ENCODE peak calls at places on chromosome 19, in nine cellular contexts. N, M, W, J, E, F, A, I and R are unnamed samples.

GRCh38 chr19:1210227-1210538 is 4.6 kb downstream of the STK11 start:
- DNase-seq in N (no peak), M (peak), W (no peak), J (no peak), E (no peak), F (no peak), A (no peak), I (no peak), R (no peak)

GRCh38 chr19:32406161-32407003 is 812 bp downstream of the DPY19L3 start:
- DNase-seq in N (no peak), M (no peak), W (no peak), J (no peak), E (peak), F (no peak), A (no peak), I (no peak), R (no peak)

GRCh38 chr19:18109731-18110671 is 12.4 kb downstream of the MAST3 start:
- DNase-seq in N (peak), M (peak), W (peak), J (peak), E (peak), F (no peak), A (peak), I (peak), R (no peak)

GRCh38 chr19:30857966-30858490 is 485.8 kb downstream of the ZNF536 start:
- DNase-seq in N (no peak), M (no peak), W (no peak), J (no peak), E (no peak), F (no peak), A (no peak), I (no peak), R (no peak)

GRCh38 chr19:38250821-38251563 is 5.2 kb downstream of the PPP1R14A start:
- DNase-seq in N (peak), M (peak), W (peak), J (peak), E (peak), F (peak), A (no peak), I (no peak), R (no peak)

GRCh38 chr19:49061000-49061399 is 3.5 kb upstream of the CGB7 start:
- DNase-seq in N (no peak), M (no peak), W (no peak), J (no peak), E (no peak), F (no peak), A (no peak), I (no peak), R (no peak)

GRCh38 chr19:35088514-35088913 is 27.1 kb upstream of the FXYD3 start:
- DNase-seq in N (no peak), M (no peak), W (no peak), J (no peak), E (peak), F (no peak), A (no peak), I (peak), R (peak)

GRCh38 chr19:40285353-40286234 is 449 bp upstream of the AKT2 start:
- DNase-seq in N (peak), M (peak), W (peak), J (peak), E (peak), F (peak), A (peak), I (peak), R (peak)

GRCh38 chr19:40255619-40256166 is 29.2 kb upstream of the CCNP start:
- DNase-seq in N (no peak), M (no peak), W (no peak), J (no peak), E (no peak), F (no peak), A (no peak), I (no peak), R (no peak)

GRCh38 chr19:19900574-19901444 is at the start of gene ZNF93:
- DNase-seq in N (peak), M (peak), W (peak), J (peak), E (peak), F (peak), A (peak), I (peak), R (peak)

GRCh38 chr19:51345076-51345620 is 3.2 kb upstream of the VSIG10L start:
- DNase-seq in N (no peak), M (no peak), W (no peak), J (peak), E (no peak), F (no peak), A (no peak), I (no peak), R (no peak)

GRCh38 chr19:34171539-34171876 is 796 bp upstream of the LSM14A start:
- DNase-seq in N (no peak), M (no peak), W (no peak), J (no peak), E (peak), F (no peak), A (no peak), I (peak), R (peak)

GRCh38 chr19:37963190-37963947 is 56.4 kb downstream of the SIPA1L3 start:
- DNase-seq in N (no peak), M (no peak), W (no peak), J (no peak), E (peak), F (no peak), A (no peak), I (no peak), R (no peak)

GRCh38 chr19:58474291-58474996 is 1.7 kb upstream of the ZNF446 start:
- DNase-seq in N (no peak), M (no peak), W (no peak), J (no peak), E (peak), F (no peak), A (no peak), I (no peak), R (no peak)

GRCh38 chr19:5030822-5031221 is 61.9 kb downstream of the KDM4B start:
- DNase-seq in N (no peak), M (no peak), W (no peak), J (no peak), E (no peak), F (no peak), A (no peak), I (no peak), R (no peak)

GRCh38 chr19:29554149-29554548 is 28.4 kb downstream of the VSTM2B start:
- DNase-seq in N (no peak), M (no peak), W (no peak), J (no peak), E (no peak), F (no peak), A (no peak), I (no peak), R (no peak)

GRCh38 chr19:32363175-32363574 is 17.8 kb downstream of the ZNF507 start:
- DNase-seq in N (no peak), M (peak), W (no peak), J (no peak), E (no peak), F (no peak), A (no peak), I (peak), R (peak)

GRCh38 chr19:44846455-44847143 is 502 bp downstream of the NECTIN2 start:
- DNase-seq in N (peak), M (peak), W (no peak), J (peak), E (peak), F (no peak), A (no peak), I (no peak), R (no peak)

GRCh38 chr19:10226376-10227214 is 4.5 kb downstream of the S1PR2 start:
- DNase-seq in N (peak), M (peak), W (peak), J (peak), E (peak), F (peak), A (no peak), I (no peak), R (no peak)

GRCh38 chr19:48969276-48970138 is 4.4 kb downstream of the FTL start:
- DNase-seq in N (no peak), M (peak), W (no peak), J (no peak), E (peak), F (no peak), A (no peak), I (no peak), R (no peak)

GRCh38 chr19:49097453-49098288 is 12.4 kb downstream of the SNRNP70 start:
- DNase-seq in N (peak), M (peak), W (peak), J (peak), E (peak), F (peak), A (peak), I (peak), R (no peak)

GRCh38 chr19:13122275-13122878 is 4.3 kb downstream of the NACC1 start:
- DNase-seq in N (no peak), M (no peak), W (no peak), J (no peak), E (no peak), F (no peak), A (no peak), I (no peak), R (no peak)

GRCh38 chr19:35828694-35829301 is 16.2 kb upstream of the PRODH2 start:
- DNase-seq in N (peak), M (peak), W (peak), J (no peak), E (peak), F (peak), A (peak), I (peak), R (no peak)

GRCh38 chr19:6278740-6279619 is 795 bp downstream of the MLLT1 start:
- DNase-seq in N (no peak), M (no peak), W (no peak), J (peak), E (peak), F (no peak), A (no peak), I (no peak), R (no peak)

GRCh38 chr19:6276447-6276846 is 3.3 kb downstream of the MLLT1 start:
- DNase-seq in N (peak), M (peak), W (peak), J (peak), E (peak), F (peak), A (no peak), I (no peak), R (no peak)

GRCh38 chr19:6279620-6279930 is 200 bp downstream of the MLLT1 start:
- DNase-seq in N (no peak), M (no peak), W (no peak), J (no peak), E (no peak), F (no peak), A (no peak), I (no peak), R (no peak)

GRCh38 chr19:6278051-6278450 is 1.7 kb downstream of the MLLT1 start:
- DNase-seq in N (no peak), M (no peak), W (no peak), J (no peak), E (no peak), F (no peak), A (no peak), I (no peak), R (no peak)

DNA sequence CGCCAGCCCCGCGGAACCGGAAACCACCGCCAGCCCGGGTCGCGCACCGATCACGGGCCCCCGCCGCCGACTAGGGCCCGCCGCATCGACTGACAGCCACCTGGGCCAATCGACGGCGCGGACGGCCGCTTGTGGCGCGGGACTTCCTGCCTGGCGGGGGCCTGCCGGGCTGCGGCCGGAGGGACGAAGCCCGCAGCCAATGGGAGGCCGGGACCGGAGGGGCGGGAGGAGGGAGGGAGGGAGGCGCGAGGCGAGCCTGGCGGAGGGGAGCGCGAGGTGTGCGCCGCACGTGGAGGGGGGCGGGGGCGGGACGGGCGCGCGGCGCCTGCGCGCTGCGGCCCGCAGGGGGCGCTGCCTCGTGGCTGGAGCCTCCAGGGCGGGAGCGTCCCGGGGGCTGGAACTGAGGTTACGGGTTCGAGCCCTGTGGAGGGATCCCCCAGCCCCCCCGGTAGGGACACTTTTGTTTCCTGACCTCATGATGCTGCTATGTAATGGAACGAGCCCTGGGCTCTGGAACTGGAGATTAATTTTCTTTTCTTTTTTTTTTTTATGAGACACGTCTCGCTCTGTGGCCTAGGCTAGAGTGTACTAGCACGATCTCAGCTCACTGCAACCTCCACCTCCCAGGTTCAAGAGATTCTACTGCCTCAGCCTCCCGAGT is at the start of gene MLLT1:
- DNase-seq in N (peak), M (peak), W (peak), J (peak), E (peak), F (peak), A (peak), I (peak), R (peak)
- H3K27ac ChIP-seq in N (peak), M (peak), W (peak), J (peak), E (peak), F (peak), A (peak), I (no peak), R (peak)

DNA sequence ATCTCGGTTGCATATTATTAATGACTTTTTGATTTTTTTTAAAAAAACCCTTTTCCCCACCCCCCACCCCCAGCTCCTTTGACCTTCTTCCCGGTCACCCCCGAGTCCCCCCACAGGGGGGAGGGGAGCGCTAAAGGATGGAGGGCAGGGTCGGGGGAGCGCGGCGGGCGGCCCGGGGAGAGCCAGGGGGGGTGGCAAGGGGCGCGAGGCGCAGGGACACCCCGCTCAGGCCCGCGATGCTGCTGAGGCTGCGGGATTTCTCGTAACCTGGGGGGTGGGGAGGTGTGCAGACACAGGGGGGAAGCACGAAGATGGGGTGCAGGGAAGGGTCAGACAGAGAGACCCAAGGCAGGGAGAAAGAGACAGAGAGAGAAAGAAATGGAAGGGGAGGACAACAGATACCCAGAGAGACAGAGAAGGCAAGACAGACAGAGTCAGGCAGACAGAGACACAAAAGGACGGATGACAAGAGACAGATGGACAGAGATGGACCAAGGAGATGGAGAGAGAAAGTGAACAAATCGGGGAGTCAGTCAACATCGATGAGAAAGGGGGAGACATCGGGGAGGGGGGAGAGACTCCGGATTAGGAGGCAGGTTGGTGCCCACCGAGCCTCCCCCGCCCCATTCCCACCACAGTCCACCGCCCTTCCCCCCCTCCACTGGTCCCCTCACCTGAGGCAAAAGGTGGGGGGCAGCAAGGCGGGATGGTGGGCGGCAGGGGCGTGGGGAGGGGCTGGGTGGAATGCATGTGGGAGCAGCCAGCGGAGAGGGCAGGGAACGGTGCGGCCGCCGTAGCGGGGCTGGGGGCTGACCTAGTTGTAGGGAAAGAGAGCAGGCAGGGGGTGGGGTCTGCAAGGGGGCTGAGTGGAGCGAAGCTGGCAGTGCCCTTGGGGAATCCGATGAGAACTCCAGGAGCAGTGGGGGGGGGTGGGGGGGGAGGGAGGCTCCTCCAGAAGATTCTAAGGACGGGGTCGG is 14.2 kb downstream of the KCNC3 start:
- DNase-seq in N (no peak), M (no peak), W (no peak), J (peak), E (no peak), F (no peak), A (no peak), I (no peak), R (no peak)
- H3K27ac ChIP-seq in N (no peak), M (no peak), W (no peak), J (no peak), E (no peak), F (no peak), A (no peak), I (no peak), R (no peak)

GRCh38 chr19:3369337-3370213 is 3.2 kb downstream of the NFIC start:
- DNase-seq in N (peak), M (peak), W (peak), J (peak), E (peak), F (no peak), A (no peak), I (peak), R (no peak)

GRCh38 chr19:3368441-3368795 is 2.0 kb downstream of the NFIC start:
- DNase-seq in N (no peak), M (no peak), W (no peak), J (peak), E (peak), F (no peak), A (no peak), I (no peak), R (no peak)

GRCh38 chr19:3368848-3369336 is 2.5 kb downstream of the NFIC start:
- DNase-seq in N (no peak), M (no peak), W (no peak), J (no peak), E (peak), F (no peak), A (no peak), I (no peak), R (no peak)

GRCh38 chr19:3370728-3371591 is 4.6 kb downstream of the NFIC start:
- DNase-seq in N (no peak), M (peak), W (no peak), J (peak), E (no peak), F (no peak), A (no peak), I (no peak), R (no peak)

GRCh38 chr19:3370214-3370720 is 3.9 kb downstream of the NFIC start:
- DNase-seq in N (no peak), M (peak), W (no peak), J (peak), E (peak), F (no peak), A (no peak), I (no peak), R (no peak)
- H3K27ac ChIP-seq in N (peak), M (peak), W (peak), J (peak), E (peak), F (peak), A (no peak), I (no peak), R (no peak)

DNA sequence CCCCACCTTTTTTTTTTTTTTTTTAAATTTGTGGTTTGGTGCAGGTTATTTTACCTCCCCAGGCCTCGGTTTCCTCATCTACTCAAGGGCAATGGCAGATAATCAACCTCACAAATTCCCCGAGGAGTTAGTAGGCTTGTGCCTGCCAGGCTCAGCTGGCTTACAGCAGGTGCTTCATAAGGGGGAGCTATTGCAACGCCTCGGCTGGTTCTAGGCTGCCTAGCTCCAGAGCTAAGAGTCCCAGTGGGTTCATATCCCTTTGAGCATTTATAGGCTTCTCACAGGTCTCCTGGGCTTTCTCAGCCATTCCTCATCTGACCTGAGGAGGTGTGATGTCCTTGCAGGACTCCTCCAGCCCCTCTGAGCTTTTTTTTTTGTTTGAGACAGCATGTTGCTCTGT is 10.6 kb downstream of the BCKDHA start:
- DNase-seq in N (no peak), M (no peak), W (no peak), J (no peak), E (no peak), F (no peak), A (no peak), I (no peak), R (no peak)
- H3K27ac ChIP-seq in N (no peak), M (no peak), W (no peak), J (peak), E (no peak), F (peak), A (no peak), I (no peak), R (no peak)

GRCh38 chr19:8250596-8250995 is 41.4 kb downstream of the CERS4 start:
- DNase-seq in N (no peak), M (no peak), W (no peak), J (no peak), E (no peak), F (no peak), A (no peak), I (no peak), R (no peak)

GRCh38 chr19:8253678-8254077 is 44.5 kb downstream of the CERS4 start:
- DNase-seq in N (no peak), M (no peak), W (no peak), J (peak), E (peak), F (no peak), A (no peak), I (no peak), R (no peak)

GRCh38 chr19:8248348-8249328 is 39.5 kb downstream of the CERS4 start:
- DNase-seq in N (no peak), M (no peak), W (no peak), J (no peak), E (no peak), F (no peak), A (no peak), I (no peak), R (no peak)

GRCh38 chr19:8252922-8253589 is 43.9 kb downstream of the CERS4 start:
- DNase-seq in N (peak), M (peak), W (peak), J (peak), E (peak), F (peak), A (peak), I (peak), R (no peak)

GRCh38 chr19:8251025-8251472 is 41.9 kb downstream of the CERS4 start:
- DNase-seq in N (peak), M (no peak), W (peak), J (peak), E (peak), F (peak), A (no peak), I (no peak), R (no peak)
- H3K27ac ChIP-seq in N (peak), M (no peak), W (peak), J (peak), E (no peak), F (peak), A (no peak), I (no peak), R (no peak)

DNA sequence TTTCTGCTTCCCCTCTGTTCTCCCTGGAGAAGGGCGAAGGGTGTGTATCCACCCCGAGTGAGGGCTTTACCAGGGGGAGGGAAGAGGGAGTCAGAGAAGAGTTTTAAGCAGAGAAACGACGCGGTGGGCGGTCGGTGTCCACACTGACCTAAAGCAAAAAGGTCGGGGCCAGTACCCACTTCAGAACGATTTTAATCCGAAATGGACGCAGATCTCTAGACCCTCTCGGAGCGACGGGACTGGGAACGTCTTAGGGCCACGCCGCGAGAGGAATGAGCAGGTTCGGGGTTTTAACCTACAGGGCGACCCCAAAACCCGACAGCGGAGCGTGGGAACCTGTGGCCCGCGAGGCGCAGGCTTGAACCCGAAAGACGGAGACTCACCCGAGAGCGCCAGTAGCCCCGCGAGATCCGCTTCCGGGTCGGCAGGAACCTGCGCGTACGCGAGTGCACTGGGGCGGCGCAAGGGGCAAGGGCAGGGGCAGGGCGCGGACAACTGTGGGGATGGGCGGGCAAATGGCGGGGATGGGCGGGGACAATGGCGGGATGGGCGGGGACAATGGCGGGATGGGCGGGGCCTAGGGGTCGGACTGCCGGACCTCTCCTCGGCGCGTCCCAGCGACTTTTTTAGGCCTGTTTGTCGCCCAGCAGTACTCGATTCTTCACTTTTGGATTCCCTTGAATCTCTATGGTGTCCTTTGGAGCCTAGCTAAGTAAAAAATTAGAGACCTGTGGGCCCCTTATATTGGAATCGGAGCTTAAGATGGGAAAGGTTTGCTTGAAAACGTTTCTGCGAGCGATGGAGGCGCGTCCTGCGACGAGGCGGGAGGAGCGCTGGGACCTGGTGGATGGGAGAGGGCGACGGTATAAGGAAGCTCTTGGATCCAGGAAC is at the start of gene ZNF677:
- DNase-seq in N (peak), M (peak), W (peak), J (peak), E (peak), F (peak), A (peak), I (peak), R (peak)
- H3K27ac ChIP-seq in N (peak), M (peak), W (peak), J (peak), E (peak), F (peak), A (peak), I (no peak), R (peak)